ENCODE peak calls at places on chromosomes 6 and 20, in six cellular contexts. One of them, this sample, is unnamed.

GRCh38 chr6:3894535-3895302 is 45.5 kb downstream of the FAM50B start:
- DNase-seq in H9: peak
- DNase-seq in H1: no peak
- DNase-seq in mesenchymal stem cell: no peak
- DNase-seq in IMR-90: no peak
- DNase-seq in trophoblast cell: no peak
- DNase-seq in this sample: no peak

GRCh38 chr6:66421570-66421969 is 714.5 kb upstream of the EYS start:
- DNase-seq in H9: peak
- DNase-seq in H1: peak
- DNase-seq in mesenchymal stem cell: peak
- DNase-seq in IMR-90: no peak
- DNase-seq in trophoblast cell: no peak
- DNase-seq in this sample: no peak

GRCh38 chr6:164021589-164022290 is 607.2 kb downstream of the QKI start:
- DNase-seq in H9: no peak
- DNase-seq in H1: no peak
- DNase-seq in mesenchymal stem cell: no peak
- DNase-seq in IMR-90: no peak
- DNase-seq in trophoblast cell: no peak
- DNase-seq in this sample: no peak

GRCh38 chr6:69883551-69883950 is 17.2 kb downstream of the COL19A1 start:
- DNase-seq in H9: no peak
- DNase-seq in H1: no peak
- DNase-seq in mesenchymal stem cell: peak
- DNase-seq in IMR-90: peak
- DNase-seq in trophoblast cell: no peak
- DNase-seq in this sample: no peak

GRCh38 chr6:103554911-103555310 is 1304.8 kb downstream of the HACE1 start:
- DNase-seq in H9: no peak
- DNase-seq in H1: no peak
- DNase-seq in mesenchymal stem cell: no peak
- DNase-seq in IMR-90: no peak
- DNase-seq in trophoblast cell: no peak
- DNase-seq in this sample: no peak

GRCh38 chr20:17634666-17635319 is 47.2 kb downstream of the RRBP1 start:
- DNase-seq in H9: no peak
- DNase-seq in H1: no peak
- DNase-seq in mesenchymal stem cell: no peak
- DNase-seq in IMR-90: no peak
- DNase-seq in trophoblast cell: no peak
- DNase-seq in this sample: no peak

GRCh38 chr6:152552616-152553209 is 84.4 kb downstream of the SYNE1 start:
- DNase-seq in H9: peak
- DNase-seq in H1: peak
- DNase-seq in mesenchymal stem cell: peak
- DNase-seq in IMR-90: peak
- DNase-seq in trophoblast cell: peak
- DNase-seq in this sample: peak

GRCh38 chr6:132147530-132148011 is 196.4 kb upstream of the CCN2 start:
- DNase-seq in H9: no peak
- DNase-seq in H1: no peak
- DNase-seq in mesenchymal stem cell: peak
- DNase-seq in IMR-90: peak
- DNase-seq in trophoblast cell: no peak
- DNase-seq in this sample: no peak

GRCh38 chr20:18971574-18971973 is 158.0 kb downstream of the SCP2D1 start:
- DNase-seq in H9: no peak
- DNase-seq in H1: no peak
- DNase-seq in mesenchymal stem cell: no peak
- DNase-seq in IMR-90: no peak
- DNase-seq in trophoblast cell: no peak
- DNase-seq in this sample: no peak

GRCh38 chr6:89413006-89413400 is 930 bp upstream of the RRAGD start:
- DNase-seq in H9: no peak
- DNase-seq in H1: no peak
- DNase-seq in mesenchymal stem cell: no peak
- DNase-seq in IMR-90: no peak
- DNase-seq in trophoblast cell: peak
- DNase-seq in this sample: no peak

GRCh38 chr20:58481541-58482021 is 33.6 kb downstream of the APCDD1L start:
- DNase-seq in H9: peak
- DNase-seq in H1: peak
- DNase-seq in mesenchymal stem cell: peak
- DNase-seq in IMR-90: no peak
- DNase-seq in trophoblast cell: peak
- DNase-seq in this sample: peak

GRCh38 chr6:132132420-132132819 is 181.2 kb upstream of the CCN2 start:
- DNase-seq in H9: no peak
- DNase-seq in H1: no peak
- DNase-seq in mesenchymal stem cell: peak
- DNase-seq in IMR-90: peak
- DNase-seq in trophoblast cell: peak
- DNase-seq in this sample: no peak

GRCh38 chr6:106710580-106710979 is 81.2 kb downstream of the QRSL1 start:
- DNase-seq in H9: no peak
- DNase-seq in H1: no peak
- DNase-seq in mesenchymal stem cell: no peak
- DNase-seq in IMR-90: no peak
- DNase-seq in trophoblast cell: no peak
- DNase-seq in this sample: no peak
- H2AFZ ChIP-seq in H9: no peak
- H2AFZ ChIP-seq in H1: no peak
- H2AFZ ChIP-seq in mesenchymal stem cell: no peak
- H2AFZ ChIP-seq in IMR-90: no peak
- H2AFZ ChIP-seq in trophoblast cell: no peak
- H2AFZ ChIP-seq in this sample: no peak

GRCh38 chr20:42118409-42119125 is 500.4 kb upstream of the CHD6 start:
- DNase-seq in H9: peak
- DNase-seq in H1: no peak
- DNase-seq in mesenchymal stem cell: no peak
- DNase-seq in IMR-90: no peak
- DNase-seq in trophoblast cell: no peak
- DNase-seq in this sample: no peak

GRCh38 chr20:42113236-42113635 is 495.1 kb upstream of the CHD6 start:
- DNase-seq in H9: no peak
- DNase-seq in H1: no peak
- DNase-seq in mesenchymal stem cell: no peak
- DNase-seq in IMR-90: no peak
- DNase-seq in trophoblast cell: no peak
- DNase-seq in this sample: no peak

GRCh38 chr20:42112161-42112560 is 494.0 kb upstream of the CHD6 start:
- DNase-seq in H9: no peak
- DNase-seq in H1: no peak
- DNase-seq in mesenchymal stem cell: no peak
- DNase-seq in IMR-90: no peak
- DNase-seq in trophoblast cell: no peak
- DNase-seq in this sample: no peak

DNA sequence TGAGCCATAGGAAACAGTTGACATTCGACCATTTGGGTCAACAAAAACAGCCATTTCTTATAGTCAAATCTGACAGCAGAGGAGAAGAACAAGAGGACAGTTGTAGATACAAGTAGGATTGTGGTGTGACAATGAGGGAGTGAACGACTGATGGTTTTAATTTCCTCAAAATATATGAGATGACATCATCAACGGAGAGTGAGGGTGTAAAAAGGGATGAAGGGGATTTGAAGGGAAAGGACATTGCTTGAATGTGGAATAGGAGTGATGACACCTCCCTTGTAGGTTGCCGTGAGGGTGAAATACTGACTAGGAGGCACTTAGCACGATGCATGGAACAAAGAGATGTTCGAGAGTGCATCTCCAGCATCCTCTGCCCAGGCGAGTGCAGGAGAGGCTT is 499.8 kb upstream of the CHD6 start:
- DNase-seq in H9: no peak
- DNase-seq in H1: no peak
- DNase-seq in mesenchymal stem cell: no peak
- DNase-seq in IMR-90: no peak
- DNase-seq in trophoblast cell: no peak
- DNase-seq in this sample: no peak
- H2BK5ac ChIP-seq in H9: no peak
- H2BK5ac ChIP-seq in H1: no peak
- H2BK5ac ChIP-seq in mesenchymal stem cell: no peak
- H2BK5ac ChIP-seq in IMR-90: no peak
- H2BK5ac ChIP-seq in trophoblast cell: no peak
- H2BK5ac ChIP-seq in this sample: no peak

GRCh38 chr20:49696594-49696993 is 17.1 kb downstream of the B4GALT5 start:
- DNase-seq in H9: no peak
- DNase-seq in H1: no peak
- DNase-seq in mesenchymal stem cell: no peak
- DNase-seq in IMR-90: no peak
- DNase-seq in trophoblast cell: peak
- DNase-seq in this sample: no peak

GRCh38 chr20:49694450-49695071 is 19.1 kb downstream of the B4GALT5 start:
- DNase-seq in H9: no peak
- DNase-seq in H1: no peak
- DNase-seq in mesenchymal stem cell: no peak
- DNase-seq in IMR-90: no peak
- DNase-seq in trophoblast cell: no peak
- DNase-seq in this sample: no peak

GRCh38 chr20:49693435-49694171 is 20.1 kb downstream of the B4GALT5 start:
- DNase-seq in H9: no peak
- DNase-seq in H1: no peak
- DNase-seq in mesenchymal stem cell: no peak
- DNase-seq in IMR-90: no peak
- DNase-seq in trophoblast cell: peak
- DNase-seq in this sample: no peak

GRCh38 chr20:49697071-49697470 is 16.6 kb downstream of the B4GALT5 start:
- DNase-seq in H9: no peak
- DNase-seq in H1: no peak
- DNase-seq in mesenchymal stem cell: no peak
- DNase-seq in IMR-90: no peak
- DNase-seq in trophoblast cell: no peak
- DNase-seq in this sample: no peak

DNA sequence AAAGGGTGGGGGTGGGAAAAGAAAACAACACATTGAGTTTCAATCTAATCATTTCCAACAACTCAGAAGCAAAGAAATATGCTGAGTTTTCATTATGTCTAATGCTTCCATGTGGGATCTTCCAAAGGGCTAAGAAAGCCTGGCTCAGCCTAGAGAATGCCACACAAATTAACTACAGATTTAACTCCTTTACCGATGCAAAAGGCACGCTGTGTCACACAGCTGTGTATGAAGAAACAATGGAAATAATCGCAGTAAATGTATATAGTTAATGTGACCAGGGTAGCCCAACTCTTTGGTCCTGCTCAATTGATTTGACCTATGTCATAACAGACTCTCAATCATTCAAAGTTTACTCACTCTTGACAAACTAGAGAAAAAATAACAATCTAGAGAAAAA is 17.8 kb downstream of the B4GALT5 start:
- DNase-seq in H9: no peak
- DNase-seq in H1: no peak
- DNase-seq in mesenchymal stem cell: no peak
- DNase-seq in IMR-90: no peak
- DNase-seq in trophoblast cell: no peak
- DNase-seq in this sample: no peak
- H2AFZ ChIP-seq in H9: no peak
- H2AFZ ChIP-seq in H1: no peak
- H2AFZ ChIP-seq in mesenchymal stem cell: no peak
- H2AFZ ChIP-seq in IMR-90: no peak
- H2AFZ ChIP-seq in trophoblast cell: no peak
- H2AFZ ChIP-seq in this sample: no peak

GRCh38 chr6:35164277-35164676 is 23.1 kb upstream of the TCP11 start:
- DNase-seq in H9: no peak
- DNase-seq in H1: no peak
- DNase-seq in mesenchymal stem cell: no peak
- DNase-seq in IMR-90: no peak
- DNase-seq in trophoblast cell: no peak
- DNase-seq in this sample: no peak

GRCh38 chr6:35167505-35167904 is 26.4 kb upstream of the TCP11 start:
- DNase-seq in H9: no peak
- DNase-seq in H1: no peak
- DNase-seq in mesenchymal stem cell: no peak
- DNase-seq in IMR-90: no peak
- DNase-seq in trophoblast cell: no peak
- DNase-seq in this sample: no peak

GRCh38 chr6:35166160-35166919 is 25.2 kb upstream of the TCP11 start:
- DNase-seq in H9: no peak
- DNase-seq in H1: no peak
- DNase-seq in mesenchymal stem cell: no peak
- DNase-seq in IMR-90: no peak
- DNase-seq in trophoblast cell: peak
- DNase-seq in this sample: no peak

GRCh38 chr6:35165630-35166071 is 24.5 kb upstream of the TCP11 start:
- DNase-seq in H9: no peak
- DNase-seq in H1: no peak
- DNase-seq in mesenchymal stem cell: no peak
- DNase-seq in IMR-90: peak
- DNase-seq in trophoblast cell: peak
- DNase-seq in this sample: no peak

GRCh38 chr6:35164868-35165267 is 23.7 kb upstream of the TCP11 start:
- DNase-seq in H9: no peak
- DNase-seq in H1: no peak
- DNase-seq in mesenchymal stem cell: no peak
- DNase-seq in IMR-90: no peak
- DNase-seq in trophoblast cell: no peak
- DNase-seq in this sample: no peak
- H2BK5ac ChIP-seq in H9: no peak
- H2BK5ac ChIP-seq in H1: no peak
- H2BK5ac ChIP-seq in mesenchymal stem cell: no peak
- H2BK5ac ChIP-seq in IMR-90: peak
- H2BK5ac ChIP-seq in trophoblast cell: no peak
- H2BK5ac ChIP-seq in this sample: no peak

DNA sequence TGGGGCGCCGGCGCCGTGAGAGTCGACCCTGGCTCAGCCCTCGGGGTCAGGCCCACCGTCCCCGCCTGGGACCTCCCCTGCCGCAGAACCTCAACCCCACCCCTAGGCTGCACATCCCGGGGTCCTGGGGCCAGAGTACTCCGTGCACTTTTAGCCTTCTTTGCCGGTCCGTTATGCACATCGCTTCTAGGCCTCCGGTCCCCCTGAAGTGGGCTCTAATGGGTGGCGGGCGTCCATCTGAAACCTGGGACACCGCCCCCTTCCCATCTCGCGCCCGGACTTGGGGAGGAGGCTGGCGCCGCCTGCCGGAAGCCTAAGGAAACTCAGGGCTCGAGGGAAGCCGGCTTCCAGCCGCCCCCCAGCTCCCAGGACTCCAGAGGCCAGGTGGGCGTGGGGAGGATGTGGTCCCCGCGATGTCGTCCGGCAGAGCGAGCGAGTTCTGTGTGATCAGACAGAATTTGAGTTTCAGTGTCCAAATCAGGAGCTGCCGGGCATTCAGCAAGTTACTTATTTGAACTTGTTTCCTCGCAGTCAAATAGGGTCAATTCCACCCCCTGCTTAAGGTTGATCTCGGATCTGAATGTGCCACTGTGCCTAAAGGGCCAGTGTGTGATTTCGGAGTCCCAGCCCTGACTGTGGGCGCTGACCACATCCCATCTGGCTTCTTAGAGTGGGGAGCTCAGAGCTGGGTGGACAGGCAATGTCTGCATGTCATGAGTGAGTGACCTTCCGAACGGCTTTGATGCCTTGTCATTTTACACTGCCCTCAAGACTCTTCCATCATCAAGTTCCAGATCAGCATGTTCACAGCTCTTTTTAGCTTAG is 47.6 kb downstream of the CPXM1 start:
- DNase-seq in H9: peak
- DNase-seq in H1: peak
- DNase-seq in mesenchymal stem cell: peak
- DNase-seq in IMR-90: peak
- DNase-seq in trophoblast cell: peak
- DNase-seq in this sample: peak
- H2AFZ ChIP-seq in H9: no peak
- H2AFZ ChIP-seq in H1: no peak
- H2AFZ ChIP-seq in mesenchymal stem cell: peak
- H2AFZ ChIP-seq in IMR-90: peak
- H2AFZ ChIP-seq in trophoblast cell: peak
- H2AFZ ChIP-seq in this sample: peak